ENCODE peak calls at places on chromosomes 5 and 9, in four cellular contexts. One of them, this sample, is unnamed.

GRCh38 chr9:98931543-98931942 is 12.2 kb upstream of the COL15A1 start:
- DNase-seq in stimulated activated CD8-positive, alpha-beta memory T cell treated with anti-CD3 and anti-CD28 coated beads, Interleukin-15, amount 100 ng/mL, for 1 hour: no peak
- DNase-seq in IMR-90: no peak
- DNase-seq in stimulated activated naive CD4-positive, alpha-beta T cell treated with Interleukin-2 at 50 U/mL for 16 hours: no peak
- DNase-seq in this sample: no peak

GRCh38 chr9:92538541-92538940 is 2.8 kb upstream of the ECM2 start:
- DNase-seq in stimulated activated CD8-positive, alpha-beta memory T cell treated with anti-CD3 and anti-CD28 coated beads, Interleukin-15, amount 100 ng/mL, for 1 hour: no peak
- DNase-seq in stimulated activated naive CD4-positive, alpha-beta T cell treated with Interleukin-2 at 50 U/mL for 16 hours: no peak
- DNase-seq in IMR-90: peak; percentile 38
- DNase-seq in this sample: no peak

GRCh38 chr5:23507278-23507685 is at the start of gene PRDM9:
- DNase-seq in stimulated activated naive CD4-positive, alpha-beta T cell treated with Interleukin-2 at 50 U/mL for 16 hours: no peak
- DNase-seq in IMR-90: no peak
- DNase-seq in stimulated activated CD8-positive, alpha-beta memory T cell treated with anti-CD3 and anti-CD28 coated beads, Interleukin-15, amount 100 ng/mL, for 1 hour: no peak
- DNase-seq in this sample: peak; percentile 85

GRCh38 chr5:102792705-102793104 is 37.6 kb downstream of the PAM start:
- DNase-seq in stimulated activated CD8-positive, alpha-beta memory T cell treated with anti-CD3 and anti-CD28 coated beads, Interleukin-15, amount 100 ng/mL, for 1 hour: no peak
- DNase-seq in stimulated activated naive CD4-positive, alpha-beta T cell treated with Interleukin-2 at 50 U/mL for 16 hours: no peak
- DNase-seq in IMR-90: no peak
- DNase-seq in this sample: peak; percentile 34

GRCh38 chr9:134706522-134706921 is 64.9 kb downstream of the COL5A1 start:
- DNase-seq in IMR-90: peak; percentile 28
- DNase-seq in stimulated activated CD8-positive, alpha-beta memory T cell treated with anti-CD3 and anti-CD28 coated beads, Interleukin-15, amount 100 ng/mL, for 1 hour: no peak
- DNase-seq in stimulated activated naive CD4-positive, alpha-beta T cell treated with Interleukin-2 at 50 U/mL for 16 hours: no peak
- DNase-seq in this sample: no peak

GRCh38 chr9:4596165-4596922 is 65.8 kb upstream of the PLPP6 start:
- DNase-seq in stimulated activated naive CD4-positive, alpha-beta T cell treated with Interleukin-2 at 50 U/mL for 16 hours: no peak
- DNase-seq in IMR-90: no peak
- DNase-seq in stimulated activated CD8-positive, alpha-beta memory T cell treated with anti-CD3 and anti-CD28 coated beads, Interleukin-15, amount 100 ng/mL, for 1 hour: no peak
- DNase-seq in this sample: peak; percentile 32

GRCh38 chr9:95645579-95645978 is 128.8 kb upstream of the PTCH1 start:
- DNase-seq in stimulated activated CD8-positive, alpha-beta memory T cell treated with anti-CD3 and anti-CD28 coated beads, Interleukin-15, amount 100 ng/mL, for 1 hour: no peak
- DNase-seq in IMR-90: no peak
- DNase-seq in stimulated activated naive CD4-positive, alpha-beta T cell treated with Interleukin-2 at 50 U/mL for 16 hours: no peak
- DNase-seq in this sample: no peak

GRCh38 chr9:93043122-93043521 is 15.4 kb upstream of the SUSD3 start:
- DNase-seq in IMR-90: no peak
- DNase-seq in stimulated activated naive CD4-positive, alpha-beta T cell treated with Interleukin-2 at 50 U/mL for 16 hours: no peak
- DNase-seq in stimulated activated CD8-positive, alpha-beta memory T cell treated with anti-CD3 and anti-CD28 coated beads, Interleukin-15, amount 100 ng/mL, for 1 hour: no peak
- DNase-seq in this sample: no peak

GRCh38 chr5:14298126-14298847 is 155.1 kb downstream of the TRIO start:
- DNase-seq in stimulated activated naive CD4-positive, alpha-beta T cell treated with Interleukin-2 at 50 U/mL for 16 hours: no peak
- DNase-seq in stimulated activated CD8-positive, alpha-beta memory T cell treated with anti-CD3 and anti-CD28 coated beads, Interleukin-15, amount 100 ng/mL, for 1 hour: no peak
- DNase-seq in IMR-90: peak; percentile 48
- DNase-seq in this sample: peak; percentile 40

GRCh38 chr5:179893958-179894895 is 13.5 kb downstream of the TBC1D9B start:
- DNase-seq in stimulated activated CD8-positive, alpha-beta memory T cell treated with anti-CD3 and anti-CD28 coated beads, Interleukin-15, amount 100 ng/mL, for 1 hour: no peak
- DNase-seq in stimulated activated naive CD4-positive, alpha-beta T cell treated with Interleukin-2 at 50 U/mL for 16 hours: no peak
- DNase-seq in IMR-90: no peak
- DNase-seq in this sample: no peak

GRCh38 chr9:120655005-120655622 is 59.2 kb downstream of the MEGF9 start:
- DNase-seq in stimulated activated CD8-positive, alpha-beta memory T cell treated with anti-CD3 and anti-CD28 coated beads, Interleukin-15, amount 100 ng/mL, for 1 hour: no peak
- DNase-seq in IMR-90: peak; percentile 70
- DNase-seq in stimulated activated naive CD4-positive, alpha-beta T cell treated with Interleukin-2 at 50 U/mL for 16 hours: no peak
- DNase-seq in this sample: peak; percentile 66

GRCh38 chr9:94812343-94812742 is 85.8 kb downstream of the AOPEP start:
- DNase-seq in IMR-90: peak; percentile 77
- DNase-seq in stimulated activated CD8-positive, alpha-beta memory T cell treated with anti-CD3 and anti-CD28 coated beads, Interleukin-15, amount 100 ng/mL, for 1 hour: no peak
- DNase-seq in stimulated activated naive CD4-positive, alpha-beta T cell treated with Interleukin-2 at 50 U/mL for 16 hours: no peak
- DNase-seq in this sample: peak; percentile 70

GRCh38 chr5:45692481-45692880 is 3.7 kb downstream of the HCN1 start:
- DNase-seq in stimulated activated naive CD4-positive, alpha-beta T cell treated with Interleukin-2 at 50 U/mL for 16 hours: no peak
- DNase-seq in IMR-90: no peak
- DNase-seq in stimulated activated CD8-positive, alpha-beta memory T cell treated with anti-CD3 and anti-CD28 coated beads, Interleukin-15, amount 100 ng/mL, for 1 hour: no peak
- DNase-seq in this sample: no peak

GRCh38 chr5:119435436-119436132 is 16.7 kb upstream of the HSD17B4 start:
- DNase-seq in stimulated activated CD8-positive, alpha-beta memory T cell treated with anti-CD3 and anti-CD28 coated beads, Interleukin-15, amount 100 ng/mL, for 1 hour: peak; percentile 48
- DNase-seq in IMR-90: peak; percentile 52
- DNase-seq in stimulated activated naive CD4-positive, alpha-beta T cell treated with Interleukin-2 at 50 U/mL for 16 hours: peak; percentile 58
- DNase-seq in this sample: peak; percentile 69

GRCh38 chr9:124220551-124221451 is 36.9 kb upstream of the NEK6 start:
- DNase-seq in stimulated activated naive CD4-positive, alpha-beta T cell treated with Interleukin-2 at 50 U/mL for 16 hours: no peak
- DNase-seq in stimulated activated CD8-positive, alpha-beta memory T cell treated with anti-CD3 and anti-CD28 coated beads, Interleukin-15, amount 100 ng/mL, for 1 hour: no peak
- DNase-seq in IMR-90: peak; percentile 52
- DNase-seq in this sample: peak; percentile 48

GRCh38 chr9:110912701-110913291 is 125.5 kb downstream of the LPAR1 start:
- DNase-seq in stimulated activated naive CD4-positive, alpha-beta T cell treated with Interleukin-2 at 50 U/mL for 16 hours: no peak
- DNase-seq in IMR-90: peak; percentile 80
- DNase-seq in stimulated activated CD8-positive, alpha-beta memory T cell treated with anti-CD3 and anti-CD28 coated beads, Interleukin-15, amount 100 ng/mL, for 1 hour: no peak
- DNase-seq in this sample: peak; percentile 32

This sample was measured in MCF 10A.